ENCODE peak calls at places on chromosome 3, in nine cellular contexts. E is ovary, X is astrocyte, A is colonic mucosa, R is heart right ventricle, H is natural killer cell, B is OCI-LY7, Y is HCT116, P is A549. C is an unnamed sample.

GRCh38 chr3:40166997-40167396 is 142.5 kb upstream of the EIF1B start:
- DNase-seq in E (no peak), B (no peak), Y (no peak), P (no peak), R (no peak), H (no peak), X (no peak), A (no peak), C (no peak)

GRCh38 chr3:138082085-138082991 is 33.1 kb downstream of the DZIP1L start:
- DNase-seq in B (no peak), E (peak), R (no peak), X (peak), H (no peak), Y (peak), A (no peak), P (no peak), C (no peak)

GRCh38 chr3:194095464-194095863 is 40.5 kb upstream of the HES1 start:
- DNase-seq in Y (no peak), A (peak), B (peak), R (peak), P (no peak), E (no peak), X (no peak), H (no peak), C (no peak)

GRCh38 chr3:194586839-194587238 is 46.4 kb downstream of the TMEM44 start:
- DNase-seq in R (no peak), P (no peak), H (no peak), A (no peak), E (no peak), Y (no peak), X (peak), B (no peak), C (no peak)

GRCh38 chr3:189572249-189572648 is 58.9 kb upstream of the TP63 start:
- DNase-seq in H (no peak), P (peak), B (no peak), Y (no peak), R (no peak), E (no peak), X (peak), A (no peak), C (no peak)

GRCh38 chr3:170222647-170223541 is 670 bp downstream of the PRKCI start:
- DNase-seq in Y (no peak), R (no peak), X (no peak), H (peak), P (peak), A (peak), E (peak), B (peak), C (no peak)

GRCh38 chr3:32819581-32820348 is 2.0 kb downstream of the TRIM71 start:
- DNase-seq in R (no peak), Y (no peak), X (no peak), H (no peak), B (no peak), A (no peak), P (no peak), E (no peak), C (peak)

GRCh38 chr3:73559730-73560129 is 65.0 kb downstream of the PDZRN3 start:
- DNase-seq in X (no peak), B (no peak), P (no peak), E (no peak), R (no peak), Y (no peak), H (no peak), A (no peak), C (no peak)

GRCh38 chr3:41318520-41318919 is 119.2 kb downstream of the CTNNB1 start:
- DNase-seq in B (no peak), R (no peak), P (no peak), A (no peak), H (no peak), X (peak), E (no peak), Y (peak), C (no peak)

GRCh38 chr3:13950042-13950441 is 70.2 kb upstream of the WNT7A start:
- DNase-seq in A (no peak), H (no peak), B (no peak), R (no peak), X (no peak), P (no peak), Y (no peak), E (no peak), C (no peak)

GRCh38 chr3:100396967-100397366 is 3.9 kb downstream of the TOMM70 start:
- DNase-seq in B (no peak), E (no peak), H (no peak), X (no peak), R (no peak), P (no peak), Y (no peak), A (no peak), C (no peak)

GRCh38 chr3:39644176-39644575 is 165.2 kb upstream of the MYRIP start:
- DNase-seq in X (peak), Y (no peak), B (no peak), E (no peak), P (no peak), A (no peak), R (no peak), H (no peak), C (no peak)

GRCh38 chr3:111593666-111594065 is 1.5 kb downstream of the ZBED2 start:
- DNase-seq in P (no peak), H (no peak), E (no peak), B (no peak), A (no peak), X (no peak), R (no peak), Y (no peak), C (no peak)

GRCh38 chr3:86961297-86961696 is 29.7 kb downstream of the VGLL3 start:
- DNase-seq in H (no peak), Y (no peak), R (no peak), P (no peak), A (no peak), X (peak), B (no peak), E (no peak), C (no peak)

GRCh38 chr3:40720863-40721262 is 196.1 kb downstream of the ZNF621 start:
- DNase-seq in A (no peak), E (no peak), H (no peak), Y (no peak), B (no peak), P (no peak), X (no peak), R (no peak), C (no peak)

GRCh38 chr3:114624676-114625181 is 330.9 kb downstream of the TIGIT start:
- DNase-seq in A (peak), Y (peak), E (peak), P (peak), R (peak), H (no peak), X (peak), B (no peak), C (no peak)

GRCh38 chr3:24590344-24590880 is 95.8 kb upstream of the THRB start:
- DNase-seq in E (no peak), B (no peak), H (no peak), A (no peak), Y (no peak), R (no peak), X (no peak), P (no peak), C (no peak)

GRCh38 chr3:53114412-53115074 is 15.7 kb downstream of the RFT1 start:
- DNase-seq in X (peak), B (no peak), P (no peak), A (no peak), R (no peak), E (no peak), H (no peak), Y (no peak), C (no peak)

GRCh38 chr3:194632211-194632982 is 822 bp downstream of the TMEM44 start:
- DNase-seq in E (peak), Y (no peak), A (peak), B (no peak), X (no peak), P (peak), R (peak), H (no peak), C (no peak)

GRCh38 chr3:99630815-99631214 is 7.6 kb upstream of the COL8A1 start:
- DNase-seq in P (no peak), X (no peak), A (no peak), R (no peak), E (no peak), H (no peak), B (no peak), Y (no peak), C (no peak)

GRCh38 chr3:188510366-188510765 is 356.4 kb downstream of the LPP start:
- DNase-seq in Y (no peak), E (no peak), R (no peak), H (no peak), A (no peak), X (peak), B (no peak), P (no peak), C (no peak)

GRCh38 chr3:190709351-190709773 is 153.1 kb downstream of the GMNC start:
- DNase-seq in P (no peak), E (no peak), Y (no peak), B (no peak), R (no peak), X (peak), H (no peak), A (no peak), C (no peak)

GRCh38 chr3:103517013-103517412 is 1082.2 kb downstream of the ZPLD1 start:
- DNase-seq in E (no peak), X (no peak), H (no peak), B (no peak), R (no peak), A (no peak), Y (no peak), P (no peak), C (no peak)

GRCh38 chr3:51874889-51875288 is 512 bp downstream of the IQCF5 start:
- DNase-seq in E (no peak), Y (no peak), H (no peak), A (no peak), B (no peak), X (no peak), P (no peak), R (no peak), C (no peak)

GRCh38 chr3:171387047-171387446 is 73.2 kb downstream of the TNIK start:
- DNase-seq in A (no peak), R (no peak), E (no peak), P (no peak), X (no peak), H (no peak), B (no peak), Y (no peak), C (no peak)
- TF ChIP-seq CTCF in A (no peak), R (no peak), E (no peak), P (no peak), X (no peak), H (no peak), B (no peak), Y (no peak), C (no peak)

DNA sequence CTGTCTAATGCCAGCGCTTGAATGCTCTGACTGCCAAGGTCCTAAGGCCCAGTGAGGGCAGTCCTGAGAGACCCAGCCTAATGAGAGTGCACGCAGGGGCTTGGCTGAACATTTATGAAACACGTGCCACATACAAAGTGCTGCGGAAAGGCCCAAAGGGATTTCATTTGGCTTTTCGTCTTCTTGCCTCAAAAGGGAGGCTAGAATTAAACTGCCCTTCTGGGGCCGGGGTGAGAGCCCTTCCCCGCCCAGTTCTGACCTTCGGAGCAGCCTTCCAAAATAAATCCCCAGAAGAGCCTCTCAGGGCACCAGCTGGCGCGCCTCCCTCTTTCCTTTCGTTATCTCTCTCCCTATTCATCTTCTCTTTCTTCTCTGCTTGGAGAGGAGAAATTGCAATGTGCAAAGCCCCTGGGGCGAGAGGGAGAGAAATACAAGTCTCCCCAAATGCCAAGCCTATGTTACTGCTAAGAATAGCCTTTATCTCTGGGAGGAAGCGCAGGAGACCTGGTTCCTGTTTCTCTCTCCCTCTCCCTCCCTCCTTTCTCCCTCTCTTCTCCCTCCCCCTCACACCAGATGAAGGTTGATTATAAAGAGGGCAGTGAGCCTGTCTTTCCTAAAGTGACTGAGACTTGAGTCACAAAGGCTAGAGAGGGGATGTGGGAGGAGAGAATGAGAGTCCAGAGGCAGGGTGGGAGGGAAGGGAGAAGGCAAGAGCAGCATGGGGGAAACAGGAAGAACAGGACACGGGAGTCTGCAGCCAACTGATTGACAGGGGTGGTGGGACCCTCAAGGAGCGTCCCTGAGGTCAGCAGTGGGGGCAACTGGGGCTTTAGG is 36.7 kb upstream of the NDUFB4 start:
- DNase-seq in E (peak), R (peak), B (no peak), A (no peak), Y (peak), X (peak), H (no peak), P (no peak), C (no peak)
- TF ChIP-seq CTCF in E (no peak), R (peak), B (peak), A (no peak), Y (no peak), X (no peak), H (no peak), P (no peak), C (no peak)

GRCh38 chr3:10772230-10773161 is 43.5 kb upstream of the SLC6A11 start:
- DNase-seq in P (peak), E (no peak), H (no peak), Y (no peak), A (peak), B (no peak), X (no peak), R (no peak), C (no peak)
- TF ChIP-seq CTCF in P (peak), E (no peak), H (no peak), Y (peak), A (no peak), B (peak), X (no peak), R (peak), C (no peak)

DNA sequence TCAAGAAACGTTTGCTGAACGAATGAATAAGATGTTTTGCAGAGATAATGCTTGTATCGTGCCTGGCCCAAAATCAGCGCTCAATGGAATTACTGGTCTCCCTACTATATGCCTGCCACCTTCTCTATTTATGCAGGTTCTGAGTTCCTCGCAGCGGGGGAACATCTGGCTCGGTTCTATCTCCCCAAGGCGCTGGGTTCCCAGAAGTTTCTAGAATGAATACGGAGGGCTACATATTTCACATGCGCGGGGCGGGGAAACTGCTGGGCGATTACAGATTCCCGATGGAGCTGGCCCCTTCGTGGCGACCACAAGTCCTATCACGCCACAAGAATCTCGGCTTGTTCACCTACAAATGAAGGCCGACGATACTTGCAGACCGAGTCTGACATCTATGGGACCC is 411 bp upstream of the EIF2B5 start:
- DNase-seq in X (no peak), Y (no peak), R (no peak), A (no peak), E (no peak), H (no peak), P (no peak), B (no peak), C (no peak)
- TF ChIP-seq CTCF in X (no peak), Y (no peak), R (no peak), A (no peak), E (no peak), H (no peak), P (no peak), B (no peak), C (no peak)

DNA sequence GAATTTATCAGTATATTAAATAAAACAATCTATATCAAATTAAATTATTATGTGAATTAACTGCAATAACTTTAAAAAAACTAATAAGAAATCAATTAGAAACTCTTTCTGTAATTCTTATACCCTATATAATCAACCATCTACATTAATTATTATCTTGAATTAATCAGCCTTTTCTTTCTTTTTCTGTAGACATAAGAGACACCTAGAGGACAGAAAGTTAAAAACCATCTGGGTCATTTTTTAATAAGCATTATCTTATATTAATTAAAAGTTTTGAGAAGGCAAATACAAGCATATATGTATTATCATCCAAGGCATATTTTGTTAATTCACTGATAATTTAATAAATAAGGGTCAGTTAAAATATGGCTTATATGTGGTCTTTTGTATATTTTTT is 24.2 kb upstream of the SLC25A26 start:
- DNase-seq in E (no peak), P (no peak), A (no peak), Y (no peak), R (no peak), X (no peak), H (no peak), B (no peak), C (no peak)
- TF ChIP-seq CTCF in E (no peak), P (peak), A (no peak), Y (peak), R (peak), X (peak), H (no peak), B (peak), C (peak)

DNA sequence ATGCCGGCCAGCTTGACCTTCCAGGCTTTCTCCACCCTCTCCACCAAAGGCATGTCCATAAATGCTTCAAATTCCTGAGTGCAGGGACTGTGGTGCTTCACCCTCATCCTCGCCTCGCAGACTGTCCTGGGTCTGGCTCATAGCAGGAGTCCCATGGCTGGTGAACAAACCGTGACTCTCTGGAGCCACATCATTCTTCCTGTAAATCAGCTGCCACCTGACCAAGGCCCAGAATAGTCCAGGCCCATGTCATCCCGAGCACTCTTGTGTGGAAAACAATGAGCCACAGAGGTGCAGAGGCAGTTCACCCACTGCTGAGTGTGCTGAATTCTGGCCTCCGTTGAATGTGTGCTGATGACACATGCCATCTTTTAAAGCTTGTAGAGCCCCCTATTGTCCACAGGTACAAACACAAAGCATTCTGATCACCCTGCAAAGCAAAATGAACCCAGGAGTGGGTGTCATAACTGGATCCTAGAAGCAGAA is 68.6 kb downstream of the ABHD5 start:
- DNase-seq in E (no peak), B (peak), P (peak), X (peak), R (no peak), A (no peak), Y (no peak), H (no peak), C (no peak)
- TF ChIP-seq CTCF in E (no peak), B (peak), P (peak), X (peak), R (peak), A (no peak), Y (peak), H (no peak), C (no peak)

GRCh38 chr3:169133178-169134161 is 530.0 kb downstream of the MECOM start:
- DNase-seq in H (no peak), Y (no peak), P (no peak), A (no peak), E (no peak), X (no peak), B (no peak), R (no peak), C (no peak)
- TF ChIP-seq CTCF in H (no peak), Y (peak), P (peak), A (peak), E (no peak), X (peak), B (peak), R (peak), C (peak)

GRCh38 chr3:178434206-178434805 is 101.9 kb upstream of the KCNMB2 start:
- DNase-seq in H (no peak), R (no peak), P (no peak), E (no peak), A (no peak), X (no peak), B (no peak), Y (no peak), C (no peak)
- TF ChIP-seq CTCF in H (no peak), R (peak), P (no peak), E (no peak), A (no peak), X (peak), B (peak), Y (peak), C (peak)

GRCh38 chr3:174000675-174001074 is 603.1 kb downstream of the NLGN1 start:
- DNase-seq in A (no peak), R (no peak), E (no peak), Y (no peak), B (no peak), P (no peak), X (no peak), H (no peak), C (no peak)

DNA sequence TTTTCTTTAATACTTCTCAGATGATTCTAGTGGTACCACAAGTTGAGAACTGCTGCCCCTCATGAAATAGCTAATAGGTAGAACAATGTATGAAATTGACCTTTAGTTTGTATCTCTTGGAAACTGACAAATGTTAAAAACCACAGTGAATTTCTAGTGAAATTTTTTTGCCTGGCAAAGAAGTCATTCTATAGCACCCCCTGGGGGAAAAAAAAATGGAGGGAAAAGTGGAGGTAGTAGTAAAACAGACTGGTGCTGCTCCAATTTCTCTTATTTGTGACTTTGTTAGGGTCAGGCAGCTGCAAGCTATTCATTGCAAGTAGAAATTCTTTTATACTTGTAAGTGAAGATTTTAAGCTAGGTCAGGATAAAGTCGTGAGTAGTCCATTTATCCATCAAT is 605.0 kb downstream of the NLGN1 start:
- DNase-seq in P (no peak), X (no peak), Y (no peak), A (no peak), B (no peak), R (no peak), E (no peak), H (no peak), C (no peak)
- TF ChIP-seq CTCF in P (no peak), X (peak), Y (peak), A (no peak), B (peak), R (peak), E (no peak), H (no peak), C (peak)

GRCh38 chr3:79203144-79203519 is 564.7 kb downstream of the ROBO1 start:
- DNase-seq in R (no peak), E (no peak), A (no peak), H (no peak), Y (no peak), P (no peak), X (peak), B (no peak), C (no peak)
- TF ChIP-seq CTCF in R (no peak), E (no peak), A (no peak), H (no peak), Y (no peak), P (no peak), X (no peak), B (no peak), C (no peak)

C was measured in progenitor cell of endocrine pancreas.